ENCODE peak calls at places on chromosomes 5 and 9, in six cellular contexts. I is HTR-8/SVneo, W is EL, C is putamen, P is NCI-H2171 treated with DMSO at 0.1 percent for 48 hours, S is anterior cingulate cortex. O is an unnamed sample.

GRCh38 chr5:176817369-176817841 is 7.0 kb downstream of the UNC5A start:
- DNase-seq in I (no peak), W (no peak), C (no peak), P (peak; percentile 60), S (no peak), O (no peak)

GRCh38 chr9:98944130-98945074 is 695 bp downstream of the COL15A1 start:
- DNase-seq in I (no peak), W (peak; percentile 26), C (no peak), P (peak; percentile 64), S (no peak), O (no peak)

GRCh38 chr5:8363133-8363532 is 494.2 kb downstream of the MTRR start:
- DNase-seq in I (no peak), W (no peak), C (no peak), P (no peak), S (no peak), O (no peak)

GRCh38 chr9:113425072-113425471 is 14.5 kb downstream of the C9orf43 start:
- DNase-seq in I (no peak), W (no peak), C (no peak), P (no peak), S (no peak), O (no peak)

GRCh38 chr5:124718376-124718775 is 28.1 kb downstream of the ZNF608 start:
- DNase-seq in I (no peak), W (no peak), C (peak; percentile 88), P (peak; percentile 70), S (no peak), O (peak; percentile 3)

GRCh38 chr9:93522736-93523135 is 53.6 kb upstream of the PHF2 start:
- DNase-seq in I (no peak), W (no peak), C (no peak), P (no peak), S (no peak), O (no peak)

GRCh38 chr9:136051568-136052432 is 43.3 kb downstream of the NACC2 start:
- DNase-seq in I (peak; percentile 86), W (peak; percentile 97), C (peak; percentile 95), P (peak; percentile 79), S (peak; percentile 86), O (peak; percentile 80)

GRCh38 chr5:159764283-159764927 is 151.9 kb upstream of the ADRA1B start:
- DNase-seq in I (peak; percentile 38), W (peak; percentile 96), C (no peak), P (no peak), S (no peak), O (no peak)

GRCh38 chr9:135076876-135077430 is 10.5 kb upstream of the OLFM1 start:
- DNase-seq in I (no peak), W (no peak), C (no peak), P (no peak), S (no peak), O (no peak)

GRCh38 chr9:91714020-91714721 is 235.9 kb downstream of the ROR2 start:
- DNase-seq in I (peak; percentile 28), W (peak; percentile 55), C (no peak), P (peak; percentile 81), S (no peak), O (no peak)

GRCh38 chr9:113879318-113879717 is 3.2 kb downstream of the ZNF618 start:
- DNase-seq in I (no peak), W (peak; percentile 11), C (no peak), P (no peak), S (no peak), O (no peak)

GRCh38 chr5:131745594-131746175 is 51.1 kb downstream of the FNIP1 start:
- DNase-seq in I (no peak), W (no peak), C (no peak), P (no peak), S (no peak), O (no peak)

GRCh38 chr5:25851301-25851700 is 1187.1 kb downstream of the CDH9 start:
- DNase-seq in I (no peak), W (no peak), C (no peak), P (no peak), S (no peak), O (no peak)

GRCh38 chr5:93607367-93608258 is 24.6 kb downstream of the NR2F1 start:
- DNase-seq in I (peak; percentile 33), W (peak; percentile 80), C (no peak), P (no peak), S (no peak), O (peak; percentile 41)

GRCh38 chr9:136006169-136006568 is 45.0 kb upstream of the UBAC1 start:
- DNase-seq in I (no peak), W (no peak), C (no peak), P (no peak), S (no peak), O (no peak)

GRCh38 chr5:37875051-37875787 is 35.4 kb upstream of the GDNF start:
- DNase-seq in I (no peak), W (peak; percentile 78), C (no peak), P (no peak), S (no peak), O (no peak)

O was measured in hypothalamus.